ENCODE peak calls at places on chromosomes 1 and 21, in seven cellular contexts. Q, T, M, X, N, S and J are unnamed samples.

GRCh38 chr1:36842448-36842847 is 191.9 kb downstream of the GRIK3 start:
- DNase-seq in S (no peak), N (no peak), T (no peak), X (no peak), M (no peak), Q (no peak), J (no peak)

GRCh38 chr1:22870201-22870871 is 102.3 kb downstream of the LACTBL1 start:
- DNase-seq in M (no peak), X (no peak), N (no peak), S (peak; percentile 67), Q (no peak), T (no peak), J (no peak)

GRCh38 chr1:55848906-55849305 is 633.7 kb upstream of the USP24 start:
- DNase-seq in S (no peak), Q (no peak), X (no peak), N (no peak), T (no peak), M (no peak), J (no peak)

GRCh38 chr1:159289059-159289458 is 13.1 kb upstream of the FCER1A start:
- DNase-seq in S (no peak), N (no peak), M (no peak), T (no peak), Q (no peak), X (no peak), J (no peak)

GRCh38 chr1:97174039-97174704 is 452.6 kb downstream of the PTBP2 start:
- DNase-seq in S (peak; percentile 4), T (no peak), Q (no peak), M (no peak), N (no peak), X (no peak), J (no peak)

GRCh38 chr1:75723989-75724471 is 479 bp upstream of the ACADM start:
- DNase-seq in S (peak; percentile 92), Q (peak; percentile 85), M (peak; percentile 72), T (peak; percentile 83), X (no peak), N (peak; percentile 92), J (peak; percentile 49)

GRCh38 chr1:198686069-198686728 is 47.4 kb downstream of the PTPRC start:
- DNase-seq in X (no peak), M (no peak), N (no peak), T (peak; percentile 8), Q (no peak), S (no peak), J (peak; percentile 26)

GRCh38 chr1:172394167-172394751 is 26.2 kb upstream of the C1orf105 start:
- DNase-seq in N (no peak), S (no peak), Q (no peak), M (no peak), X (peak; percentile 88), T (peak; percentile 4), J (no peak)

GRCh38 chr1:221392453-221392852 is 349.4 kb downstream of the DUSP10 start:
- DNase-seq in Q (no peak), S (no peak), M (no peak), N (no peak), T (no peak), X (no peak), J (no peak)

GRCh38 chr1:58650141-58650540 is 49.7 kb downstream of the MYSM1 start:
- DNase-seq in M (no peak), X (no peak), N (no peak), S (no peak), T (no peak), Q (no peak), J (no peak)

GRCh38 chr21:38333290-38334272 is 76.8 kb downstream of the KCNJ15 start:
- DNase-seq in Q (no peak), M (no peak), N (no peak), X (no peak), S (no peak), T (no peak), J (no peak)

GRCh38 chr1:197471248-197472035 is 203.4 kb downstream of the CRB1 start:
- DNase-seq in M (no peak), Q (no peak), N (no peak), X (no peak), T (no peak), S (peak; percentile 27), J (no peak)

GRCh38 chr1:3423896-3424610 is 30.4 kb upstream of the ARHGEF16 start:
- DNase-seq in S (no peak), T (no peak), M (no peak), N (no peak), X (no peak), Q (no peak), J (no peak)

DNA sequence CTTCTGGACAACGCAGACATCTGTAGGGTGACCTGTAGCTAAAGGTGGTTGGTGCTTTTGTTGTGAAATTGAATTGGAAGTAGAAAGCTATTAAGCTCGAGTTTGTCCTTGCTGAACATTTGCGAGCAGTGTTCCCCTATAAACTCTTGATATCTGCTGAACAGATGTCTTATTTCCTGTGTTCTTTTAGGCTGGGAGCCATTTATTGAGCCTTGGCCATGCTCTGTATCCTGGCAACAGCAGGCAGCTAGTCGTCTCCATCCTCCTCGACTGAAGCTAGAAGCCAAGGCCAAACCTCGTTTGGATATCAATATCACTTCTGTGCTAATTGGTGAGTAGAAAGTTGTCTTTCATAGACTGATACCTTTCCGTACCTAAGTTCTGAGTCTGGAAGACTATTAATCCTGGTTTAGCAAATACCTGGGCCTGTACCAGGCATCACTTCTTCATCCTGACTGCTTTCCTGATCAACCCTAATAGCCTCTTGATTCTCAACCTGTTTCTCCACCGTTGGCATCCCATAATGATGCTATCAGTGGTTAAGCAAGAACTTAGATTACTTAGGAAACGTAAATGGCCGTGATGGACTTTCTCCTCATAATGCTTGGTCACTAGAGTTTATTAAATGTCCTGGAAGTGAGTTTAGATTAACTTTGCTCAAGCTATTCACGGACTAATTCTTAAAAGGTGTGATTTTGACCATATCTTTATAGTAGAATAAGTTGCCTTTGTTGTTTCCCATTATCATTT is 103.4 kb downstream of the VPS13D start:
- DNase-seq in T (no peak), S (no peak), X (no peak), Q (no peak), M (no peak), N (no peak), J (no peak)
- TF ChIP-seq SIN3A in T (no peak), S (no peak), X (no peak), Q (no peak), M (no peak), N (no peak), J (no peak)

DNA sequence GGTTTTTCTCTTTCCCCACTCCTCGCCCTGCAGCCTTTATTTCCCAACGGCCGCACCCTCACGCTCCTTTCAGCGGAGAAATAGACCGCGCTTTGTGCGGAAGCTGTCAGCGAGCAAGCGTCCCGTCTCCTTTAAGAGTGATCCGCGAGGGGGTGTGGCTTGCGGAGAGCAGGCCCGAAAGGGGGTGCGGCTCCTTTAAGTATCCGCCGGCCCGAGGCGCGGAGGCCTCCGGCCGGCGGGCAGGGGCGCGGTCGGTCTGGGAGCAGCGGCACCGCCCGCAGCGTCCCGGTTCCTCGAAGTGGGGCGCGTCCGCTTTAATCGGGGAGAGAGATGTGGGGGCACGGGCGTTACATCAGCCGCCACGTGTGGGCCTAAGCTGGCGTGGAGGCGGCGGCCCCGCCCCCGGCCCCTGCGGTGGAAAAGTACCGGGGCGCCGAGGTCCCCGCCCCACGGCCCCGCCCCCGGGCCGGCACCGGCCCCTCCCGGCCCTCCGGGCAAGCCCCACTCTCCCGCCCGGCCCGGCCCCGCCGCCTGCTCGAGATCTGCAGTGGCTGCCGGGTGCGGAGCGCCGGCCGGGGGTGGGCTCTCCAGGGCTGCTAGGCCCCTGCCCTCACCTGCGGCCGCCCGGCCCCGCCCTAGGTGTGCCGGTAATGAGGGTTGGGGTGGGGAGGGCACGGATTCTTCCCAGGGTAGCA is 1.2 kb downstream of the SLC6A9 start:
- DNase-seq in S (peak; percentile 88), N (peak; percentile 96), T (peak; percentile 65), X (peak; percentile 45), M (no peak), Q (peak; percentile 92), J (peak; percentile 86)
- TF ChIP-seq POLR2AphosphoS5 in S (peak; percentile 26), N (no peak), T (peak; percentile 49), X (peak; percentile 43), M (peak; percentile 63), Q (no peak), J (peak; percentile 74)

GRCh38 chr1:80929868-80930508 is 870.7 kb upstream of the ADGRL2 start:
- DNase-seq in N (no peak), S (no peak), M (no peak), T (no peak), X (no peak), Q (no peak), J (no peak)
- TF ChIP-seq SIN3A in N (no peak), S (no peak), M (no peak), T (no peak), X (no peak), Q (no peak), J (no peak)

DNA sequence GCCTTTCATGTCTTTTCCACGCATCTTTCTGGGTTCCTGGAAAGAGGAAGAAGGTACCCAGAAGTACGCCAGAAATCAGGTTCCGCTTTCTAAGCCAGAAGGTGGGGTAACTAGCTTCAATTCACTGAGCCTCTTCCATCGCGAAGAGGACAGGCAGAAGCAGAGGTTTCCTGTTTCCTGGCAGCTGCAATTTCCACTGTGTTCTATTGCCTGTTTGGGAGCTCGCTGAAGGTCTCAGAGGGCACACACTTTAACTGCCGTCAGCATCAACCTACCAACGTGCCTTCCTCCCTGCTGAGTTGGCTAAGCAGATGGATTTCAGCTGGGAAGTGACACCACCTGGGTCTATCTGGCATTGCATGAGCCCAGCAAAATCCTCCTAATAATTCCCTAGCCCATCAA is 10.0 kb downstream of the NCF2 start:
- DNase-seq in X (no peak), N (peak; percentile 54), Q (no peak), T (no peak), S (no peak), M (peak; percentile 33), J (peak; percentile 48)
- TF ChIP-seq POLR2AphosphoS5 in X (no peak), N (no peak), Q (no peak), T (no peak), S (no peak), M (no peak), J (no peak)